ENCODE peak calls at places on chromosome 21, in four cellular contexts. W is fibroblast of lung, A is left ventricle myocardium inferior, U is cardiac muscle cell. L is an unnamed sample.

GRCh38 chr21:42855937-42856335 is 23.4 kb downstream of the WDR4 start:
- DNase-seq in A (no peak), U (no peak), W (no peak), L (no peak)

GRCh38 chr21:43645414-43645891 is 13.8 kb downstream of the HSF2BP start:
- DNase-seq in A (no peak), U (peak; percentile 71), W (peak; percentile 80), L (peak; percentile 69)

GRCh38 chr21:31236528-31236927 is 107.5 kb downstream of the TIAM1 start:
- DNase-seq in A (no peak), U (no peak), W (no peak), L (no peak)

GRCh38 chr21:26177187-26177586 is 6.6 kb upstream of the APP start:
- DNase-seq in U (no peak), A (peak; percentile 24), W (no peak), L (peak; percentile 28)

GRCh38 chr21:14541840-14542495 is 4.1 kb downstream of the SAMSN1 start:
- DNase-seq in U (no peak), W (no peak), A (no peak), L (no peak)

GRCh38 chr21:42349420-42350075 is 1.2 kb downstream of the TFF2 start:
- DNase-seq in W (no peak), A (no peak), U (no peak), L (no peak)

GRCh38 chr21:40829308-40829707 is 17.6 kb downstream of the DSCAM start:
- DNase-seq in U (no peak), A (no peak), W (no peak), L (no peak)

GRCh38 chr21:26717146-26717739 is 128.0 kb downstream of the ADAMTS1 start:
- DNase-seq in A (no peak), W (peak; percentile 53), U (peak; percentile 20), L (no peak)

GRCh38 chr21:17451364-17451869 is 61.4 kb upstream of the CXADR start:
- DNase-seq in U (no peak), W (peak; percentile 89), A (no peak), L (no peak)

GRCh38 chr21:39538453-39539042 is 74.2 kb upstream of the B3GALT5 start:
- DNase-seq in A (no peak), W (no peak), U (no peak), L (no peak)

GRCh38 chr21:26072891-26073615 is 97.5 kb downstream of the APP start:
- DNase-seq in W (peak; percentile 54), U (no peak), A (no peak), L (no peak)

GRCh38 chr21:34021726-34022125 is 51.7 kb upstream of the MRPS6 start:
- DNase-seq in W (no peak), A (no peak), U (no peak), L (no peak)
- H3K27ac ChIP-seq in W (no peak overlapping the region), A (no peak overlapping the region), U (no peak overlapping the region), L (no peak overlapping the region)

GRCh38 chr21:37145635-37146111 is 72.6 kb downstream of the TTC3 start:
- DNase-seq in U (no peak), A (no peak), W (no peak), L (no peak)
- H3K36me3 ChIP-seq in U (peaks cover 32% of the 10 kb centered on the region), A (peaks cover 68% of the 10 kb centered on the region), W (peaks cover 6% of the 10 kb centered on the region), L (no peaks in the 10 kb centered on the region)

DNA sequence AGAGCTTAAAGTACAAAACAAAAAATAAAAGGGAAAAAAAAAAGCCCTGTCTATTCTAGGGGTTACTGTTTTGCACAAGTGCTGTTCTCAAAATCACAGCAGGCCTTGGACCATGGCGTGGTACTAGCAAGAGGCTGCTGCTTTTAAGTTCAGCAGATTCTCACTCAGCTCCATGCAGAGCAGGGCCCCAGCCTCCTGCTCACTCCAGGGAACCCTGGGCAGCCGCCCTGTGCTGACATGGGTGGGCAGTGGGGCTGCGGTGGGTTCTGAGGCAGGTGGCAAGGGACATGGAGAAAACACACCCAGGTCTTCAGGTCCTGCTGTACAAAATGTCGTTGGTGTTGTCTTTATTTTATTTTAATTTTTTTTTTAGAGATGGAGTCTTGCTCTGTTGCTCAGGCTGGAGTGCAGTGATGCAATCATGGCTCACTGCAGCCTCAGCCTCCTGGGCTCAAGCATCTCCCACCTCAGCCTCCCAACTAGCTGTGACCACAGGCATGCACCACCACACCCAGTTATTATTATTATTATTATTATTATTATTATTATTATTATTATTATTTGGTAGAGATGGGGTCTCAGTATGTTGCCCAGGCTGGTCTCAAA is 170.9 kb downstream of the DYRK1A start:
- DNase-seq in A (no peak), U (no peak), W (no peak), L (no peak)
- H3K27ac ChIP-seq in A (no peak overlapping the region), U (peak overlapping the region; percentile 95), W (no peak overlapping the region), L (no peak overlapping the region)

GRCh38 chr21:28944296-28944695 is 48.4 kb downstream of the LTN1 start:
- DNase-seq in A (no peak), U (no peak), W (no peak), L (no peak)
- H3K36me3 ChIP-seq in A (peaks cover 73% of the 10 kb centered on the region), U (peaks cover 40% of the 10 kb centered on the region), W (no peaks in the 10 kb centered on the region), L (peaks cover 42% of the 10 kb centered on the region)

GRCh38 chr21:46246345-46246744 is 17.8 kb upstream of the LSS start:
- DNase-seq in U (no peak), A (no peak), W (no peak), L (no peak)

GRCh38 chr21:46244602-46245001 is 16.0 kb upstream of the LSS start:
- DNase-seq in U (no peak), A (no peak), W (no peak), L (no peak)

GRCh38 chr21:46245213-46245915 is 16.8 kb upstream of the LSS start:
- DNase-seq in W (no peak), A (no peak), U (no peak), L (no peak)

GRCh38 chr21:46243325-46243724 is 14.8 kb upstream of the LSS start:
- DNase-seq in A (no peak), W (no peak), U (no peak), L (no peak)

GRCh38 chr21:46243865-46244490 is 15.4 kb upstream of the LSS start:
- DNase-seq in W (no peak), U (no peak), A (no peak), L (no peak)
- H3K27ac ChIP-seq in W (no peak overlapping the region), U (no peak overlapping the region), A (no peak overlapping the region), L (no peak overlapping the region)

DNA sequence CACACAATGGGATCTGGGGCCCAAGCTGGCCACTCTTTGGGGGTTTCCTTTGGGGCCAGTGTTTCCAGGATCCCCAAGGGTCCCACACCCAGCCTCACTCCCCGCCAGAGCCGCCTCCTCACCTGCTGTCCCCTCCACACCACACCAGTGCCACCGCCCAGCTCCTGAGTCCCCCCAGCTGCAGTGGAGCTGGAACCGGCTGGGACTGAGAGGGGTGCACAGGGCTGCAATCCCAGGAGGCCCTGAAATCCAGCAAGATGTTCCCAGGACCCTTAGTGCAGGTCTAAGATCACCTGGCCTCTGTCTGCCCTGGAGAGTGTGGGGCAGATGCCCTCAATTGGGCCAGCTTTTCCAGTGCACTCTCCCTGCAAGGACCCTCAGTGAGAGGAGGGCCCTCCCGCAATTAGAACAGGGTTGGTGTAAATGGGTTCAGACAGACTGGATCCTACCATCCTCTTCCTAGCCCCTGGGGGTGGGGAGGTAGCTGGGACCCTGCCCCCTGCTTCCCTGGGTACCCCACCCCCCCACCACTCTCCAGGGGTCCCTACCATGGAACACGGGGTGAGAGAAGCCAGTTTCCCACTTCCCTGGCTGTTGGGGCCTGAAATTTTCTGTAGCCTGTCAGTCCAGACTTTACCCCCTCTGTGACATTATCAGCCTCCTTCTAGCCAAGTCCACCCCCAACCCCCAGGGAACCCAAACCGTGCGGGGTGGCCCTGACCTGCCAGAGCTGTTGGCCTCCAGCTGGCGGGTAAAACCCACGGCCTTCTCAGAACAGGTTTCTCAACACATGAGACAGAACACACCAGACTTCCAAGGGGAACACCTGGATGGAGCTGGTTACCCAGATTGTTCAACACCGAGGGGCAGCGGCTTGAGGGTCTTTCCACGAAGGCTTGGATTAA is 7.0 kb downstream of the KRTAP10-12 start:
- DNase-seq in U (no peak), W (no peak), A (no peak), L (no peak)
- H3K36me3 ChIP-seq in U (no peaks in the 10 kb centered on the region), W (no peaks in the 10 kb centered on the region), A (no peaks in the 10 kb centered on the region), L (no peaks in the 10 kb centered on the region)

GRCh38 chr21:34973685-34974084 is 75.4 kb downstream of the RUNX1 start:
- DNase-seq in W (no peak), U (no peak), A (no peak), L (no peak)
- H3K27ac ChIP-seq in W (no peak overlapping the region), U (no peak overlapping the region), A (no peak overlapping the region), L (no peak overlapping the region)